ENCODE peak calls at places on chromosomes 11 and 22, in four cellular contexts. C is activated CD4-positive, alpha-beta T cell treated with anti-CD3 and anti-CD28 coated beads for 24 hours; W is COR-L47; A is stimulated activated CD4-positive, alpha-beta T cell treated with anti-CD3 and anti-CD28 coated beads, Interleukin-12 subunit alpha, Interleukin-12 subunit beta, amount 100 ng/mL, for 4 hours. N is an unnamed sample.

GRCh38 chr11:74278721-74279148 is 32.7 kb downstream of the P4HA3 start:
- DNase-seq in C (no peak), W (no peak), A (no peak), N (no peak)

GRCh38 chr11:94708176-94708575 is 60.0 kb upstream of the AMOTL1 start:
- DNase-seq in C (no peak), W (no peak), A (no peak), N (no peak)

GRCh38 chr11:112113539-112114457 is 27.1 kb downstream of the SDHD start:
- DNase-seq in C (no peak), W (peak), A (no peak), N (peak)

GRCh38 chr22:46029036-46029435 is 52.1 kb upstream of the WNT7B start:
- DNase-seq in C (no peak), W (no peak), A (no peak), N (no peak)

GRCh38 chr11:3879967-3880542 is 24.6 kb downstream of the STIM1 start:
- DNase-seq in C (no peak), W (no peak), A (no peak), N (no peak)

GRCh38 chr22:19070397-19071169 is 51.6 kb downstream of the DGCR2 start:
- DNase-seq in C (no peak), W (peak), A (no peak), N (no peak)

GRCh38 chr11:17473071-17473744 is 3.4 kb downstream of the ABCC8 start:
- DNase-seq in C (no peak), W (peak), A (no peak), N (no peak)

GRCh38 chr22:40635008-40635939 is 1.2 kb downstream of the MRTFA start:
- DNase-seq in C (no peak), W (no peak), A (no peak), N (no peak)

GRCh38 chr11:119880143-119880542 is 151.1 kb upstream of the NECTIN1 start:
- DNase-seq in C (no peak), W (no peak), A (no peak), N (no peak)

GRCh38 chr11:11436715-11437313 is 83.8 kb upstream of the CSNK2A3 start:
- DNase-seq in C (no peak), W (no peak), A (no peak), N (no peak)

GRCh38 chr11:128210148-128210940 is 377.0 kb downstream of the ETS1 start:
- DNase-seq in C (no peak), W (no peak), A (no peak), N (no peak)

GRCh38 chr11:20261526-20261925 is 101.3 kb upstream of the DBX1 start:
- DNase-seq in C (no peak), W (no peak), A (no peak), N (no peak)

GRCh38 chr11:100788561-100788960 is 101.5 kb downstream of the ARHGAP42 start:
- DNase-seq in C (no peak), W (no peak), A (no peak), N (no peak)

GRCh38 chr22:44133161-44133560 is 47.6 kb upstream of the PARVG start:
- DNase-seq in C (no peak), W (no peak), A (no peak), N (no peak)

GRCh38 chr11:86158716-86159669 is 85.6 kb upstream of the EED start:
- DNase-seq in C (no peak), W (no peak), A (no peak), N (no peak)

GRCh38 chr11:83921447-83922192 is 635.5 kb upstream of the CCDC90B start:
- DNase-seq in C (no peak), W (no peak), A (no peak), N (no peak)

GRCh38 chr11:134678152-134678551 is 266.1 kb upstream of the B3GAT1 start:
- DNase-seq in C (no peak), W (no peak), A (no peak), N (no peak)

GRCh38 chr11:127624455-127624854 is 623.9 kb upstream of the KIRREL3 start:
- DNase-seq in C (no peak), W (peak), A (no peak), N (no peak)

GRCh38 chr11:75240381-75241035 is at the start of gene TPBGL:
- DNase-seq in C (no peak), W (peak), A (peak), N (no peak)

GRCh38 chr11:74749127-74749964 is 697 bp downstream of the RNF169 start:
- DNase-seq in C (peak), W (peak), A (peak), N (no peak)

GRCh38 chr11:112017538-112017937 is 7.7 kb upstream of the DLAT start:
- DNase-seq in C (no peak), W (no peak), A (no peak), N (no peak)

GRCh38 chr11:7564803-7565202 is 51.0 kb downstream of the PPFIBP2 start:
- DNase-seq in C (no peak), W (no peak), A (no peak), N (no peak)

GRCh38 chr11:23797624-23798419 is 699.0 kb upstream of the LUZP2 start:
- DNase-seq in C (no peak), W (peak), A (no peak), N (no peak)

GRCh38 chr11:129277216-129277838 is 85.2 kb upstream of the ARHGAP32 start:
- DNase-seq in C (no peak), W (no peak), A (no peak), N (no peak)

GRCh38 chr22:27578937-27579617 is 222.5 kb downstream of the MN1 start:
- DNase-seq in C (no peak), W (no peak), A (no peak), N (no peak)

N was measured in NCI-H1417 treated with DMSO at 0.1 percent for 48 hours.